ENCODE peak calls at places on chromosomes 3 and 15, in six cellular contexts. V, K, W, T, J and Y are unnamed samples.

GRCh38 chr3:151169700-151170224 is 33.3 kb downstream of the GPR171 start:
- DNase-seq in W (no peak), J (peak; percentile 30), T (no peak), V (no peak), K (no peak), Y (no peak)

GRCh38 chr3:67601919-67602608 is 52.3 kb downstream of the SUCLG2 start:
- DNase-seq in W (no peak), T (no peak), J (no peak), V (no peak), K (no peak), Y (no peak)

GRCh38 chr15:73694419-73694818 is 10.2 kb downstream of the CD276 start:
- DNase-seq in V (peak; percentile 68), W (no peak), T (peak; percentile 55), K (no peak), J (no peak), Y (no peak)

GRCh38 chr15:58875343-58875742 is 58.1 kb downstream of the SLTM start:
- DNase-seq in T (peak; percentile 5), J (no peak), W (no peak), V (no peak), K (no peak), Y (no peak)

GRCh38 chr3:52446631-52447511 is 2.0 kb upstream of the SEMA3G start:
- DNase-seq in K (peak; percentile 84), J (peak; percentile 54), V (peak; percentile 70), W (no peak), T (peak; percentile 42), Y (peak; percentile 43)

GRCh38 chr15:79294075-79294474 is 11.6 kb downstream of the ANKRD34C start:
- DNase-seq in J (no peak), T (no peak), W (no peak), K (no peak), V (no peak), Y (no peak)

GRCh38 chr15:99682455-99682854 is 50.8 kb downstream of the LYSMD4 start:
- DNase-seq in T (peak; percentile 95), K (peak; percentile 8), J (no peak), V (peak; percentile 96), W (peak; percentile 69), Y (peak; percentile 77)

GRCh38 chr15:81829918-81830317 is 215.9 kb downstream of the MEX3B start:
- DNase-seq in K (no peak), W (no peak), J (no peak), T (no peak), V (no peak), Y (no peak)

GRCh38 chr3:64331605-64332004 is 106.3 kb upstream of the PRICKLE2 start:
- DNase-seq in J (no peak), T (no peak), K (no peak), V (no peak), W (no peak), Y (no peak)

GRCh38 chr3:126449621-126450051 is 26.1 kb downstream of the ZXDC start:
- DNase-seq in W (no peak), J (no peak), V (no peak), K (no peak), T (no peak), Y (no peak)

GRCh38 chr3:70519913-70520659 is 207.6 kb upstream of the MDFIC2 start:
- DNase-seq in J (no peak), T (peak; percentile 24), V (no peak), K (no peak), W (no peak), Y (peak; percentile 30)

GRCh38 chr3:197154-197855 is 742 bp downstream of the CHL1 start:
- DNase-seq in V (no peak), J (peak; percentile 14), W (no peak), K (no peak), T (no peak), Y (no peak)
- H3K4me3 ChIP-seq in V (no peak overlapping the region), J (peak overlapping the region; percentile 28), W (peak overlapping the region; percentile 57), K (no peak overlapping the region), T (peak overlapping the region; percentile 46), Y (no peak overlapping the region)

GRCh38 chr3:119602676-119603075 is 5.0 kb downstream of the PLA1A start:
- DNase-seq in J (no peak), T (no peak), K (no peak), W (no peak), V (no peak), Y (no peak)

GRCh38 chr3:119598410-119599098 is 869 bp downstream of the PLA1A start:
- DNase-seq in V (no peak), W (no peak), T (no peak), K (no peak), J (no peak), Y (no peak)

GRCh38 chr3:119601154-119601553 is 3.5 kb downstream of the PLA1A start:
- DNase-seq in V (no peak), J (no peak), W (no peak), T (no peak), K (no peak), Y (no peak)

GRCh38 chr3:119599558-119600174 is 2.0 kb downstream of the PLA1A start:
- DNase-seq in J (no peak), K (no peak), W (no peak), V (no peak), T (no peak), Y (no peak)

GRCh38 chr3:119600732-119601131 is 3.0 kb downstream of the PLA1A start:
- DNase-seq in W (no peak), J (peak; percentile 37), K (peak; percentile 18), T (no peak), V (no peak), Y (peak; percentile 18)
- TF ChIP-seq CTCF in W (peak; percentile 19), J (peak; percentile 54), K (peak; percentile 56), T (peak; percentile 29), V (peak; percentile 34), Y (peak; percentile 34)

GRCh38 chr3:123582315-123582714 is 2.5 kb downstream of the HACD2 start:
- DNase-seq in K (no peak), T (no peak), V (no peak), W (no peak), J (no peak), Y (no peak)

GRCh38 chr3:123584284-123584987 is 417 bp downstream of the HACD2 start:
- DNase-seq in J (peak; percentile 59), T (no peak), K (peak; percentile 44), V (peak; percentile 31), W (no peak), Y (no peak)

GRCh38 chr3:123586131-123586530 is 1.3 kb upstream of the HACD2 start:
- DNase-seq in J (no peak), K (peak; percentile 65), W (no peak), T (no peak), V (peak; percentile 53), Y (peak; percentile 49)

GRCh38 chr3:123584988-123585937 is at the start of gene HACD2:
- DNase-seq in T (peak; percentile 97), J (peak; percentile 96), W (peak; percentile 91), V (peak; percentile 98), K (peak; percentile 97), Y (peak; percentile 97)

DNA sequence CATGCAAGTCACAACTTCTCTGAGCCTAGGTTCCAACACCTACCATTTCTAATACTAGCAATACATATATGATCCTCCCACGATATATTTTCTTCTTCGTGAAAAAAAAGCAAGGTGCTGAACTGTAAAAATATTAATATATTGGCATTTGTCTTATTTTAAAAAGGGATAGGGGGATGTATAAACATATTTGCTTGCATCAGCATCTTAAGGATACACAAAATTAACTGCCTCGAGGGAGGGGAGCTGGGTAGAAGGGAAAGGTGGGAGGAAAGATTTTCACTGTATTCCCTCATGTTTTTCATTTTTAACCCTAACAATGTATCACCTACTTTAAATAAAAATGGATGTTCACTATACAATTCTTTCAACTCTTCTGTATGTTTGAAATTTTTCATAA is 1.3 kb downstream of the HACD2 start:
- DNase-seq in T (no peak), V (no peak), W (no peak), K (no peak), J (no peak), Y (no peak)
- H3K4me3 ChIP-seq in T (no peak overlapping the region), V (no peak overlapping the region), W (peak overlapping the region; percentile 74), K (peak overlapping the region; percentile 97), J (no peak overlapping the region), Y (peak overlapping the region; percentile 92)

GRCh38 chr3:12841085-12841969 is at the start of gene RPL32:
- DNase-seq in J (peak; percentile 84), W (peak; percentile 93), K (peak; percentile 98), V (peak; percentile 99), T (peak; percentile 96), Y (peak; percentile 96)
- TF ChIP-seq CTCF in J (peak; percentile 84), W (peak; percentile 81), K (peak; percentile 93), V (peak; percentile 82), T (peak; percentile 89), Y (peak; percentile 84)

GRCh38 chr15:77499087-77499765 is 78.5 kb downstream of the HMG20A start:
- DNase-seq in K (no peak), W (no peak), T (peak; percentile 26), J (no peak), V (no peak), Y (no peak)

GRCh38 chr15:77497108-77497737 is 76.5 kb downstream of the HMG20A start:
- DNase-seq in W (no peak), J (peak; percentile 85), T (no peak), K (no peak), V (peak; percentile 36), Y (no peak)

GRCh38 chr15:77497942-77498361 is 77.3 kb downstream of the HMG20A start:
- DNase-seq in J (no peak), W (no peak), T (peak; percentile 29), V (no peak), K (no peak), Y (peak; percentile 45)

GRCh38 chr15:77495806-77496589 is 75.3 kb downstream of the HMG20A start:
- DNase-seq in T (peak; percentile 43), W (no peak), K (no peak), V (peak; percentile 58), J (no peak), Y (peak; percentile 29)

DNA sequence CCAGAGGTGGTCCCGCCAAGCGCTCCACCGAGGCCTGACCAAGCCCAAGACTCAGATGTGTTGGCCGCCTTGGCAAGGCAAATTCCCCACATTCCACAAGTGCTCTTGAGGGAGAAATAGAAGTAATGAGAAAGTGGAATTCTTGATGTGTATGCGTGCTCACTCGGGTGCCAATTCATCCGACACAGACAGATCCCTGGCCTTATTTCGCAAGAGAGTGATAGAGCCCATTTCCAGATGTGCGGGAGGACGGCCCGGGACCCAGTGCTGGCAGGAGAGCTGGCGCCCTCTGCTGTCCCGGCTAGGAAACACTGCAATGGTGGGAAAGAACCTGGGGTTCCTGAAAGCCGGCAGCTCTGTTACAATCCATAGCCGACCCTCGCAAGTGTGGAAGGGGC is 76.0 kb downstream of the HMG20A start:
- DNase-seq in V (peak; percentile 99), K (peak; percentile 65), T (peak; percentile 97), J (peak; percentile 89), W (peak; percentile 95), Y (peak; percentile 96)
- H3K4me3 ChIP-seq in V (peak overlapping the region; percentile 32), K (no peak overlapping the region), T (no peak overlapping the region), J (peak overlapping the region; percentile 14), W (peak overlapping the region; percentile 39), Y (peak overlapping the region; percentile 13)

GRCh38 chr3:50885491-50885890 is 210.8 kb downstream of the DOCK3 start:
- DNase-seq in K (no peak), T (no peak), J (no peak), W (no peak), V (no peak), Y (no peak)
- TF ChIP-seq CTCF in K (peak; percentile 43), T (no peak), J (no peak), W (peak; percentile 6), V (no peak), Y (no peak)

DNA sequence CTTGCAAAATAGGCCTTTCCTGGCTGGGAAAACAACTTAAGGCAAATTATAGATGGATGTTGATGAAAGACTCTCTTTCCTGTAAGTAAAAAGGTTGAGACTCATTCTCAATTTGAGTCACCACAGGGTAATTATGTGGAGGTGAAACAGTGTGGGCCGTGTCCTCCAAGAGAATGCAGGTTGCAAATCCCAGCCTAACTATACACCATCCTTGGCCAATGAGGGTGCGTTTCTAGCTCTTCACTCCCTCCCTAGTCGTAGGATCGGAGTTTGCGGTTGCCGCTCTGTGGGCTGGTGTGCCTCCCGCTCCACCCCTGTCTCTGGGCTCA is 259.9 kb downstream of the PLCL2 start:
- DNase-seq in T (no peak), J (no peak), W (no peak), K (no peak), V (no peak), Y (no peak)
- H3K4me3 ChIP-seq in T (no peak overlapping the region), J (no peak overlapping the region), W (no peak overlapping the region), K (no peak overlapping the region), V (no peak overlapping the region), Y (no peak overlapping the region)